ENCODE peak calls at places on chromosomes 2 and 18, in seven cellular contexts. C is uterus, L is fibroblast of lung, M is kidney, D is colonic mucosa, R is heart left ventricle, O is A673. K is an unnamed sample. For H3K4me1, the result is how much of the 10 kb centered on the place peaks cover.

GRCh38 chr18:24326211-24326610 is 71.4 kb downstream of the OSBPL1A start:
- DNase-seq in C (no peak), L (no peak), M (no peak), D (no peak), R (no peak), O (no peak), K (no peak)

GRCh38 chr18:6355789-6356589 is 58.7 kb downstream of the L3MBTL4 start:
- DNase-seq in C (no peak), L (peak), M (no peak), D (no peak), R (no peak), O (no peak), K (no peak)

GRCh38 chr2:71592181-71592711 is 138.9 kb downstream of the DYSF start:
- DNase-seq in C (no peak), L (no peak), M (no peak), D (peak), R (no peak), O (no peak), K (no peak)

GRCh38 chr18:44067201-44067600 is 613.5 kb upstream of the SETBP1 start:
- DNase-seq in C (no peak), L (no peak), M (no peak), D (no peak), R (no peak), O (no peak), K (no peak)

GRCh38 chr2:205685314-205686230 is 3.3 kb downstream of the NRP2 start:
- DNase-seq in C (no peak), L (peak), M (peak), D (no peak), R (no peak), O (peak), K (peak)

GRCh38 chr2:43948370-43948769 is 47.4 kb downstream of the LRPPRC start:
- DNase-seq in C (no peak), L (no peak), M (no peak), D (no peak), R (no peak), O (peak), K (no peak)

GRCh38 chr2:197215988-197216979 is 94.3 kb downstream of the ANKRD44 start:
- DNase-seq in C (no peak), L (peak), M (no peak), D (no peak), R (no peak), O (peak), K (no peak)

GRCh38 chr2:129165001-129165400 is 814.5 kb upstream of the RAB6C start:
- DNase-seq in C (no peak), L (peak), M (no peak), D (no peak), R (no peak), O (no peak), K (peak)

GRCh38 chr2:77831878-77832277 is 309.7 kb upstream of the LRRTM4 start:
- DNase-seq in C (no peak), L (no peak), M (no peak), D (no peak), R (no peak), O (no peak), K (no peak)

GRCh38 chr2:129006135-129006885 is 687.6 kb upstream of the HS6ST1 start:
- DNase-seq in C (no peak), L (no peak), M (no peak), D (no peak), R (no peak), O (peak), K (peak)

GRCh38 chr18:497688-498087 is 2.8 kb downstream of the COLEC12 start:
- DNase-seq in C (no peak), L (no peak), M (no peak), D (no peak), R (no peak), O (no peak), K (no peak)

GRCh38 chr2:186497928-186498327 is 11.9 kb downstream of the ZC3H15 start:
- DNase-seq in C (no peak), L (no peak), M (no peak), D (no peak), R (no peak), O (no peak), K (no peak)

GRCh38 chr2:190607657-190608357 is 41.1 kb upstream of the NAB1 start:
- DNase-seq in C (no peak), L (peak), M (no peak), D (no peak), R (no peak), O (peak), K (peak)

GRCh38 chr2:229795058-229795457 is 80.7 kb upstream of the DNER start:
- DNase-seq in C (no peak), L (no peak), M (no peak), D (no peak), R (no peak), O (no peak), K (no peak)

GRCh38 chr18:48193521-48194251 is 215.5 kb downstream of the ZBTB7C start:
- DNase-seq in C (peak), L (no peak), M (no peak), D (no peak), R (no peak), O (no peak), K (no peak)

GRCh38 chr2:156038021-156038420 is 294.5 kb downstream of the NR4A2 start:
- DNase-seq in C (no peak), L (no peak), M (no peak), D (no peak), R (no peak), O (no peak), K (no peak)

GRCh38 chr2:44549099-44549471 is 187.3 kb downstream of the CAMKMT start:
- DNase-seq in C (no peak), L (peak), M (no peak), D (no peak), R (no peak), O (peak), K (no peak)

GRCh38 chr2:6290626-6291025 is 575.1 kb downstream of the CMPK2 start:
- DNase-seq in C (no peak), L (no peak), M (peak), D (no peak), R (no peak), O (peak), K (no peak)

GRCh38 chr2:63856302-63856600 is 14.6 kb downstream of the UGP2 start:
- DNase-seq in C (no peak), L (no peak), M (no peak), D (no peak), R (no peak), O (no peak), K (no peak)

GRCh38 chr18:76922107-76922506 is 99.8 kb downstream of the ZNF236 start:
- DNase-seq in C (no peak), L (peak), M (no peak), D (peak), R (peak), O (peak), K (no peak)

GRCh38 chr2:190759749-190760213 is 110.9 kb downstream of the NAB1 start:
- DNase-seq in C (no peak), L (peak), M (no peak), D (no peak), R (no peak), O (peak), K (no peak)

GRCh38 chr2:33589444-33589843 is 9.7 kb downstream of the FAM98A start:
- DNase-seq in C (no peak), L (peak), M (no peak), D (no peak), R (no peak), O (no peak), K (no peak)

GRCh38 chr2:1748176-1748740 is 3.9 kb upstream of the PXDN start:
- DNase-seq in C (no peak), L (no peak), M (peak), D (peak), R (no peak), O (no peak), K (no peak)

GRCh38 chr18:59056706-59057492 is 82.8 kb upstream of the SEC11C start:
- DNase-seq in C (peak), L (peak), M (peak), D (peak), R (peak), O (peak), K (no peak)

GRCh38 chr18:45156941-45157340 is 458.3 kb upstream of the SLC14A2 start:
- DNase-seq in C (no peak), L (peak), M (no peak), D (no peak), R (no peak), O (no peak), K (no peak)

GRCh38 chr2:204538179-204539009 is 6.9 kb upstream of the PARD3B start:
- DNase-seq in C (no peak), L (peak), M (no peak), D (no peak), R (no peak), O (peak), K (no peak)

GRCh38 chr2:189524746-189525145 is 55.8 kb downstream of the SLC40A1 start:
- DNase-seq in C (no peak), L (no peak), M (no peak), D (no peak), R (no peak), O (no peak), K (no peak)

GRCh38 chr2:230758566-230759480 is 46.2 kb downstream of the CAB39 start:
- DNase-seq in C (no peak), L (peak), M (no peak), D (no peak), R (no peak), O (no peak), K (no peak)

GRCh38 chr2:182522428-182522896 is 95.6 kb upstream of the PDE1A start:
- DNase-seq in C (no peak), L (no peak), M (no peak), D (no peak), R (no peak), O (peak), K (no peak)

GRCh38 chr18:9380571-9381390 is 46.2 kb downstream of the TWSG1 start:
- DNase-seq in C (no peak), L (peak), M (no peak), D (no peak), R (no peak), O (peak), K (no peak)

GRCh38 chr2:28063492-28063962 is 173.0 kb downstream of the BABAM2 start:
- DNase-seq in C (no peak), L (no peak), M (no peak), D (no peak), R (no peak), O (no peak), K (no peak)

GRCh38 chr2:238527565-238527964 is 100.8 kb downstream of the ASB1 start:
- DNase-seq in C (no peak), L (peak), M (peak), D (no peak), R (no peak), O (no peak), K (no peak)

GRCh38 chr18:13389491-13390131 is 171.1 kb downstream of the LDLRAD4 start:
- DNase-seq in C (no peak), L (no peak), M (no peak), D (no peak), R (no peak), O (no peak), K (no peak)

GRCh38 chr2:176093889-176094232 is 1.3 kb downstream of the HOXD13 start:
- DNase-seq in C (no peak), L (no peak), M (no peak), D (no peak), R (no peak), O (no peak), K (no peak)

GRCh38 chr2:166862582-166863132 is 25.6 kb upstream of the XIRP2 start:
- DNase-seq in C (no peak), L (no peak), M (no peak), D (no peak), R (no peak), O (no peak), K (no peak)

GRCh38 chr2:136000502-136000901 is 15.1 kb upstream of the DARS1 start:
- DNase-seq in C (no peak), L (no peak), M (no peak), D (no peak), R (no peak), O (no peak), K (no peak)

GRCh38 chr2:69022548-69022947 is 9.6 kb downstream of the ANTXR1 start:
- DNase-seq in C (no peak), L (no peak), M (no peak), D (no peak), R (no peak), O (no peak), K (peak)

GRCh38 chr2:69021027-69021426 is 8.0 kb downstream of the ANTXR1 start:
- DNase-seq in C (no peak), L (no peak), M (no peak), D (no peak), R (no peak), O (no peak), K (no peak)

GRCh38 chr2:69018629-69019227 is 5.7 kb downstream of the ANTXR1 start:
- DNase-seq in C (no peak), L (no peak), M (no peak), D (no peak), R (no peak), O (peak), K (peak)

GRCh38 chr2:69021727-69022126 is 8.7 kb downstream of the ANTXR1 start:
- DNase-seq in C (no peak), L (no peak), M (no peak), D (no peak), R (no peak), O (peak), K (no peak)

GRCh38 chr2:69020496-69020895 is 7.5 kb downstream of the ANTXR1 start:
- DNase-seq in C (no peak), L (no peak), M (no peak), D (no peak), R (no peak), O (peak), K (peak)
- H3K4me1 ChIP-seq in C (under half), L (under half), M (under half), D (under half), R (under half), O (half or more), K (under half)

GRCh38 chr2:60358471-60358870 is 195.0 kb downstream of the BCL11A start:
- DNase-seq in C (no peak), L (no peak), M (no peak), D (peak), R (no peak), O (no peak), K (no peak)

GRCh38 chr2:60356346-60356745 is 197.1 kb downstream of the BCL11A start:
- DNase-seq in C (no peak), L (no peak), M (no peak), D (no peak), R (no peak), O (no peak), K (no peak)

GRCh38 chr2:60361498-60361897 is 192.0 kb downstream of the BCL11A start:
- DNase-seq in C (no peak), L (no peak), M (no peak), D (no peak), R (no peak), O (no peak), K (no peak)

GRCh38 chr2:60355849-60356261 is 197.6 kb downstream of the BCL11A start:
- DNase-seq in C (no peak), L (no peak), M (no peak), D (no peak), R (no peak), O (no peak), K (no peak)

DNA sequence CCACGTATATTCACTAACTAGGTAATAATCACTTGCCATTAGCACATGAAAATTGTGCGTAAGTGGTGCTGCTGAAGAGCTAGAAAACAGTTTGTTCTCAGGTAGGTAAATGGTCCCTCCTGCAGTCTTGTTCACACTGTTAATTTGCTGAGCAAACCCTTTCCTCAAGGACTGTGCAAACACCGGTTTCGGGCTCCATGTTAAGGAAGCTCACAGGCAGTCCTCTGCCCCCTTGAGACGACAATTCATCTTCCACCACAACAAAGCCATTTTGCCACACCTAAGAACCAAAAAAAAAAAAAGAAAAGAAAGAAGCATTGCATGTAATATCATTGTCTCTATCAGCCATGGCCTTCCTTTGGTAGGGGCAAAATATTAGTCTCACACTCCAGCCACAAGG is 193.9 kb downstream of the BCL11A start:
- DNase-seq in C (no peak), L (no peak), M (no peak), D (peak), R (no peak), O (no peak), K (no peak)
- H3K4me1 ChIP-seq in C (under half), L (under half), M (under half), D (under half), R (under half), O (under half), K (under half)

GRCh38 chr2:168239281-168239680 is 8.1 kb downstream of the STK39 start:
- DNase-seq in C (no peak), L (no peak), M (no peak), D (no peak), R (no peak), O (no peak), K (no peak)
- H3K4me1 ChIP-seq in C (under half), L (under half), M (under half), D (under half), R (under half), O (under half), K (under half)

GRCh38 chr2:31238126-31238905 is 4.4 kb downstream of the EHD3 start:
- DNase-seq in C (no peak), L (peak), M (peak), D (no peak), R (no peak), O (no peak), K (no peak)
- H3K4me1 ChIP-seq in C (under half), L (under half), M (under half), D (under half), R (under half), O (under half), K (under half)

GRCh38 chr2:60516383-60516811 is 37.1 kb downstream of the BCL11A start:
- DNase-seq in C (peak), L (peak), M (no peak), D (no peak), R (no peak), O (peak), K (no peak)
- H3K4me1 ChIP-seq in C (under half), L (under half), M (under half), D (under half), R (under half), O (under half), K (under half)